ENCODE peak calls at places on chromosomes 1 and 21, in six cellular contexts. One of them, this sample, is unnamed.

GRCh38 chr21:25464275-25464674 is 143.0 kb downstream of the MRPL39 start:
- DNase-seq in right atrium auricular region: no peak
- DNase-seq in astrocyte of the cerebellum: no peak
- DNase-seq in naive thymus-derived CD4-positive, alpha-beta T cell: no peak
- DNase-seq in NCI-H1092: no peak
- DNase-seq in effector memory CD4-positive, alpha-beta T cell: no peak
- DNase-seq in this sample: no peak

GRCh38 chr1:151047925-151048644 is 534 bp downstream of the C1orf56 start:
- DNase-seq in right atrium auricular region: peak
- DNase-seq in astrocyte of the cerebellum: no peak
- DNase-seq in naive thymus-derived CD4-positive, alpha-beta T cell: peak
- DNase-seq in NCI-H1092: peak
- DNase-seq in effector memory CD4-positive, alpha-beta T cell: no peak
- DNase-seq in this sample: peak

GRCh38 chr1:41479000-41479807 is 5.3 kb downstream of the EDN2 start:
- DNase-seq in right atrium auricular region: no peak
- DNase-seq in astrocyte of the cerebellum: peak
- DNase-seq in naive thymus-derived CD4-positive, alpha-beta T cell: no peak
- DNase-seq in NCI-H1092: no peak
- DNase-seq in effector memory CD4-positive, alpha-beta T cell: no peak
- DNase-seq in this sample: no peak

GRCh38 chr1:204262506-204263239 is 48.9 kb upstream of the GOLT1A start:
- DNase-seq in right atrium auricular region: no peak
- DNase-seq in astrocyte of the cerebellum: no peak
- DNase-seq in naive thymus-derived CD4-positive, alpha-beta T cell: no peak
- DNase-seq in NCI-H1092: no peak
- DNase-seq in effector memory CD4-positive, alpha-beta T cell: no peak
- DNase-seq in this sample: no peak

GRCh38 chr1:20448626-20449215 is 37.3 kb downstream of the CAMK2N1 start:
- DNase-seq in right atrium auricular region: no peak
- DNase-seq in astrocyte of the cerebellum: no peak
- DNase-seq in naive thymus-derived CD4-positive, alpha-beta T cell: no peak
- DNase-seq in NCI-H1092: no peak
- DNase-seq in effector memory CD4-positive, alpha-beta T cell: no peak
- DNase-seq in this sample: no peak

GRCh38 chr1:25715888-25716287 is 84.1 kb upstream of the SELENON start:
- DNase-seq in right atrium auricular region: no peak
- DNase-seq in astrocyte of the cerebellum: no peak
- DNase-seq in naive thymus-derived CD4-positive, alpha-beta T cell: no peak
- DNase-seq in NCI-H1092: no peak
- DNase-seq in effector memory CD4-positive, alpha-beta T cell: no peak
- DNase-seq in this sample: no peak

GRCh38 chr1:159009704-159010361 is at the start of gene IFI16:
- DNase-seq in right atrium auricular region: peak
- DNase-seq in astrocyte of the cerebellum: peak
- DNase-seq in naive thymus-derived CD4-positive, alpha-beta T cell: peak
- DNase-seq in NCI-H1092: no peak
- DNase-seq in effector memory CD4-positive, alpha-beta T cell: peak
- DNase-seq in this sample: no peak

GRCh38 chr1:9231648-9232332 is 2.8 kb upstream of the H6PD start:
- DNase-seq in right atrium auricular region: no peak
- DNase-seq in astrocyte of the cerebellum: no peak
- DNase-seq in naive thymus-derived CD4-positive, alpha-beta T cell: no peak
- DNase-seq in NCI-H1092: no peak
- DNase-seq in effector memory CD4-positive, alpha-beta T cell: no peak
- DNase-seq in this sample: no peak

GRCh38 chr1:231629132-231629531 is 2.5 kb downstream of the DISC1 start:
- DNase-seq in right atrium auricular region: peak
- DNase-seq in astrocyte of the cerebellum: no peak
- DNase-seq in naive thymus-derived CD4-positive, alpha-beta T cell: no peak
- DNase-seq in NCI-H1092: no peak
- DNase-seq in effector memory CD4-positive, alpha-beta T cell: no peak
- DNase-seq in this sample: no peak

GRCh38 chr21:43717967-43718871 is 710 bp upstream of the PDXK start:
- DNase-seq in right atrium auricular region: no peak
- DNase-seq in astrocyte of the cerebellum: no peak
- DNase-seq in naive thymus-derived CD4-positive, alpha-beta T cell: no peak
- DNase-seq in NCI-H1092: no peak
- DNase-seq in effector memory CD4-positive, alpha-beta T cell: no peak
- DNase-seq in this sample: peak

GRCh38 chr1:38113080-38113743 is 66.6 kb upstream of the POU3F1 start:
- DNase-seq in right atrium auricular region: no peak
- DNase-seq in astrocyte of the cerebellum: no peak
- DNase-seq in naive thymus-derived CD4-positive, alpha-beta T cell: no peak
- DNase-seq in NCI-H1092: no peak
- DNase-seq in effector memory CD4-positive, alpha-beta T cell: no peak
- DNase-seq in this sample: no peak

GRCh38 chr1:66867501-66867900 is 57.2 kb downstream of the DNAI4 start:
- DNase-seq in right atrium auricular region: no peak
- DNase-seq in astrocyte of the cerebellum: no peak
- DNase-seq in naive thymus-derived CD4-positive, alpha-beta T cell: no peak
- DNase-seq in NCI-H1092: no peak
- DNase-seq in effector memory CD4-positive, alpha-beta T cell: no peak
- DNase-seq in this sample: no peak

GRCh38 chr21:40386301-40386911 is 460.6 kb downstream of the DSCAM start:
- DNase-seq in right atrium auricular region: peak
- DNase-seq in astrocyte of the cerebellum: no peak
- DNase-seq in naive thymus-derived CD4-positive, alpha-beta T cell: no peak
- DNase-seq in NCI-H1092: peak
- DNase-seq in effector memory CD4-positive, alpha-beta T cell: no peak
- DNase-seq in this sample: peak

GRCh38 chr1:180144659-180145357 is 9.9 kb upstream of the QSOX1 start:
- DNase-seq in right atrium auricular region: peak
- DNase-seq in astrocyte of the cerebellum: no peak
- DNase-seq in naive thymus-derived CD4-positive, alpha-beta T cell: no peak
- DNase-seq in NCI-H1092: no peak
- DNase-seq in effector memory CD4-positive, alpha-beta T cell: no peak
- DNase-seq in this sample: no peak

GRCh38 chr1:156963621-156964020 is 43.2 kb downstream of the LRRC71 start:
- DNase-seq in right atrium auricular region: no peak
- DNase-seq in astrocyte of the cerebellum: no peak
- DNase-seq in naive thymus-derived CD4-positive, alpha-beta T cell: peak
- DNase-seq in NCI-H1092: no peak
- DNase-seq in effector memory CD4-positive, alpha-beta T cell: no peak
- DNase-seq in this sample: no peak

GRCh38 chr21:35664683-35665082 is 395.6 kb downstream of the SETD4 start:
- DNase-seq in right atrium auricular region: no peak
- DNase-seq in astrocyte of the cerebellum: peak
- DNase-seq in naive thymus-derived CD4-positive, alpha-beta T cell: no peak
- DNase-seq in NCI-H1092: no peak
- DNase-seq in effector memory CD4-positive, alpha-beta T cell: no peak
- DNase-seq in this sample: no peak

GRCh38 chr1:45630429-45630828 is 6.6 kb upstream of the CCDC17 start:
- DNase-seq in right atrium auricular region: no peak
- DNase-seq in astrocyte of the cerebellum: no peak
- DNase-seq in naive thymus-derived CD4-positive, alpha-beta T cell: no peak
- DNase-seq in NCI-H1092: no peak
- DNase-seq in effector memory CD4-positive, alpha-beta T cell: no peak
- DNase-seq in this sample: no peak

GRCh38 chr1:195745170-195746009 is 862.9 kb downstream of the KCNT2 start:
- DNase-seq in right atrium auricular region: no peak
- DNase-seq in astrocyte of the cerebellum: no peak
- DNase-seq in naive thymus-derived CD4-positive, alpha-beta T cell: no peak
- DNase-seq in NCI-H1092: peak
- DNase-seq in effector memory CD4-positive, alpha-beta T cell: no peak
- DNase-seq in this sample: no peak